ENCODE peak calls at places on chromosomes 2 and 18, in ten cellular contexts. One of them, this sample, is unnamed.

GRCh38 chr2:66853-67252 is 20.5 kb upstream of the FAM110C start:
- DNase-seq in psoas muscle: no peak
- DNase-seq in MCF 10A: no peak
- DNase-seq in hepatocyte: no peak
- DNase-seq in endothelial cell: no peak
- DNase-seq in pancreas: no peak
- DNase-seq in cardiac muscle cell: no peak
- DNase-seq in AG04450: no peak
- DNase-seq in CD4-positive, alpha-beta T cell: no peak
- DNase-seq in adrenal gland: no peak
- DNase-seq in this sample: no peak

GRCh38 chr2:9779572-9780264 is 63.6 kb upstream of the TAF1B start:
- DNase-seq in psoas muscle: no peak
- DNase-seq in MCF 10A: no peak
- DNase-seq in hepatocyte: no peak
- DNase-seq in endothelial cell: no peak
- DNase-seq in pancreas: no peak
- DNase-seq in cardiac muscle cell: no peak
- DNase-seq in AG04450: no peak
- DNase-seq in CD4-positive, alpha-beta T cell: peak; percentile 14
- DNase-seq in adrenal gland: no peak
- DNase-seq in this sample: no peak

GRCh38 chr2:70716131-70716766 is 51.8 kb downstream of the ADD2 start:
- DNase-seq in psoas muscle: no peak
- DNase-seq in MCF 10A: no peak
- DNase-seq in hepatocyte: no peak
- DNase-seq in endothelial cell: no peak
- DNase-seq in pancreas: no peak
- DNase-seq in cardiac muscle cell: no peak
- DNase-seq in AG04450: no peak
- DNase-seq in CD4-positive, alpha-beta T cell: no peak
- DNase-seq in adrenal gland: no peak
- DNase-seq in this sample: peak; percentile 32

GRCh38 chr2:53422979-53423378 is 344.6 kb upstream of the CHAC2 start:
- DNase-seq in psoas muscle: no peak
- DNase-seq in MCF 10A: peak; percentile 65
- DNase-seq in hepatocyte: peak; percentile 49
- DNase-seq in endothelial cell: peak; percentile 42
- DNase-seq in pancreas: no peak
- DNase-seq in cardiac muscle cell: peak; percentile 74
- DNase-seq in AG04450: no peak
- DNase-seq in CD4-positive, alpha-beta T cell: no peak
- DNase-seq in adrenal gland: peak; percentile 44
- DNase-seq in this sample: no peak

GRCh38 chr2:230472619-230473018 is 56.6 kb downstream of the SP100 start:
- DNase-seq in psoas muscle: no peak
- DNase-seq in MCF 10A: peak; percentile 69
- DNase-seq in hepatocyte: peak; percentile 6
- DNase-seq in endothelial cell: no peak
- DNase-seq in pancreas: no peak
- DNase-seq in cardiac muscle cell: peak; percentile 43
- DNase-seq in AG04450: no peak
- DNase-seq in CD4-positive, alpha-beta T cell: peak; percentile 15
- DNase-seq in adrenal gland: no peak
- DNase-seq in this sample: no peak

GRCh38 chr2:120402508-120402907 is 56.6 kb downstream of the INHBB start:
- DNase-seq in psoas muscle: no peak
- DNase-seq in MCF 10A: no peak
- DNase-seq in hepatocyte: no peak
- DNase-seq in endothelial cell: no peak
- DNase-seq in pancreas: no peak
- DNase-seq in cardiac muscle cell: no peak
- DNase-seq in AG04450: no peak
- DNase-seq in CD4-positive, alpha-beta T cell: no peak
- DNase-seq in adrenal gland: no peak
- DNase-seq in this sample: no peak

GRCh38 chr2:43228782-43229659 is 2.6 kb upstream of the ZFP36L2 start:
- DNase-seq in psoas muscle: no peak
- DNase-seq in MCF 10A: peak; percentile 77
- DNase-seq in hepatocyte: no peak
- DNase-seq in endothelial cell: no peak
- DNase-seq in pancreas: no peak
- DNase-seq in cardiac muscle cell: peak; percentile 40
- DNase-seq in AG04450: no peak
- DNase-seq in CD4-positive, alpha-beta T cell: no peak
- DNase-seq in adrenal gland: no peak
- DNase-seq in this sample: no peak

GRCh38 chr18:7523772-7524171 is 43.3 kb upstream of the PTPRM start:
- DNase-seq in psoas muscle: no peak
- DNase-seq in MCF 10A: no peak
- DNase-seq in hepatocyte: no peak
- DNase-seq in endothelial cell: no peak
- DNase-seq in pancreas: no peak
- DNase-seq in cardiac muscle cell: no peak
- DNase-seq in AG04450: no peak
- DNase-seq in CD4-positive, alpha-beta T cell: no peak
- DNase-seq in adrenal gland: no peak
- DNase-seq in this sample: no peak

GRCh38 chr2:138829326-138829725 is 49.1 kb upstream of the NXPH2 start:
- DNase-seq in psoas muscle: no peak
- DNase-seq in MCF 10A: peak; percentile 45
- DNase-seq in hepatocyte: peak; percentile 73
- DNase-seq in endothelial cell: peak; percentile 74
- DNase-seq in pancreas: no peak
- DNase-seq in cardiac muscle cell: peak; percentile 37
- DNase-seq in AG04450: no peak
- DNase-seq in CD4-positive, alpha-beta T cell: peak; percentile 13
- DNase-seq in adrenal gland: peak; percentile 40
- DNase-seq in this sample: no peak

GRCh38 chr2:99621106-99621505 is 131.3 kb upstream of the REV1 start:
- DNase-seq in psoas muscle: no peak
- DNase-seq in MCF 10A: no peak
- DNase-seq in hepatocyte: no peak
- DNase-seq in endothelial cell: no peak
- DNase-seq in pancreas: no peak
- DNase-seq in cardiac muscle cell: peak; percentile 59
- DNase-seq in AG04450: no peak
- DNase-seq in CD4-positive, alpha-beta T cell: no peak
- DNase-seq in adrenal gland: no peak
- DNase-seq in this sample: no peak

GRCh38 chr2:240934701-240935100 is 28.6 kb downstream of the CROCC2 start:
- DNase-seq in psoas muscle: peak; percentile 41
- DNase-seq in MCF 10A: no peak
- DNase-seq in hepatocyte: no peak
- DNase-seq in endothelial cell: no peak
- DNase-seq in pancreas: peak; percentile 11
- DNase-seq in cardiac muscle cell: no peak
- DNase-seq in AG04450: no peak
- DNase-seq in CD4-positive, alpha-beta T cell: no peak
- DNase-seq in adrenal gland: peak; percentile 10
- DNase-seq in this sample: peak; percentile 54

GRCh38 chr2:135174049-135174801 is 122.1 kb downstream of the RAB3GAP1 start:
- DNase-seq in psoas muscle: no peak
- DNase-seq in MCF 10A: no peak
- DNase-seq in hepatocyte: no peak
- DNase-seq in endothelial cell: no peak
- DNase-seq in pancreas: no peak
- DNase-seq in cardiac muscle cell: no peak
- DNase-seq in AG04450: no peak
- DNase-seq in CD4-positive, alpha-beta T cell: no peak
- DNase-seq in adrenal gland: no peak
- DNase-seq in this sample: no peak

GRCh38 chr2:21415234-21415633 is 291.5 kb downstream of the TDRD15 start:
- DNase-seq in psoas muscle: no peak
- DNase-seq in MCF 10A: peak; percentile 4
- DNase-seq in hepatocyte: no peak
- DNase-seq in endothelial cell: no peak
- DNase-seq in pancreas: no peak
- DNase-seq in cardiac muscle cell: no peak
- DNase-seq in AG04450: no peak
- DNase-seq in CD4-positive, alpha-beta T cell: no peak
- DNase-seq in adrenal gland: no peak
- DNase-seq in this sample: no peak

GRCh38 chr2:147487980-147488289 is 356.9 kb upstream of the ACVR2A start:
- DNase-seq in psoas muscle: no peak
- DNase-seq in MCF 10A: no peak
- DNase-seq in hepatocyte: no peak
- DNase-seq in endothelial cell: no peak
- DNase-seq in pancreas: no peak
- DNase-seq in cardiac muscle cell: no peak
- DNase-seq in AG04450: no peak
- DNase-seq in CD4-positive, alpha-beta T cell: no peak
- DNase-seq in adrenal gland: no peak
- DNase-seq in this sample: no peak

GRCh38 chr18:22613788-22614187 is 196.1 kb upstream of the CTAGE1 start:
- DNase-seq in psoas muscle: no peak
- DNase-seq in MCF 10A: no peak
- DNase-seq in hepatocyte: no peak
- DNase-seq in endothelial cell: no peak
- DNase-seq in pancreas: no peak
- DNase-seq in cardiac muscle cell: peak; percentile 46
- DNase-seq in AG04450: no peak
- DNase-seq in CD4-positive, alpha-beta T cell: no peak
- DNase-seq in adrenal gland: no peak
- DNase-seq in this sample: no peak

GRCh38 chr2:234399451-234400246 is 97.2 kb downstream of the ARL4C start:
- DNase-seq in psoas muscle: no peak
- DNase-seq in MCF 10A: no peak
- DNase-seq in hepatocyte: no peak
- DNase-seq in endothelial cell: no peak
- DNase-seq in pancreas: no peak
- DNase-seq in cardiac muscle cell: no peak
- DNase-seq in AG04450: no peak
- DNase-seq in CD4-positive, alpha-beta T cell: no peak
- DNase-seq in adrenal gland: no peak
- DNase-seq in this sample: no peak

GRCh38 chr18:671405-671804 is 14.0 kb downstream of the TYMS start:
- DNase-seq in psoas muscle: no peak
- DNase-seq in MCF 10A: no peak
- DNase-seq in hepatocyte: no peak
- DNase-seq in endothelial cell: no peak
- DNase-seq in pancreas: no peak
- DNase-seq in cardiac muscle cell: no peak
- DNase-seq in AG04450: no peak
- DNase-seq in CD4-positive, alpha-beta T cell: no peak
- DNase-seq in adrenal gland: no peak
- DNase-seq in this sample: no peak

GRCh38 chr2:11748861-11749645 is 2.6 kb downstream of the LPIN1 start:
- DNase-seq in psoas muscle: no peak
- DNase-seq in MCF 10A: no peak
- DNase-seq in hepatocyte: no peak
- DNase-seq in endothelial cell: no peak
- DNase-seq in pancreas: no peak
- DNase-seq in cardiac muscle cell: no peak
- DNase-seq in AG04450: no peak
- DNase-seq in CD4-positive, alpha-beta T cell: no peak
- DNase-seq in adrenal gland: no peak
- DNase-seq in this sample: no peak

DNA sequence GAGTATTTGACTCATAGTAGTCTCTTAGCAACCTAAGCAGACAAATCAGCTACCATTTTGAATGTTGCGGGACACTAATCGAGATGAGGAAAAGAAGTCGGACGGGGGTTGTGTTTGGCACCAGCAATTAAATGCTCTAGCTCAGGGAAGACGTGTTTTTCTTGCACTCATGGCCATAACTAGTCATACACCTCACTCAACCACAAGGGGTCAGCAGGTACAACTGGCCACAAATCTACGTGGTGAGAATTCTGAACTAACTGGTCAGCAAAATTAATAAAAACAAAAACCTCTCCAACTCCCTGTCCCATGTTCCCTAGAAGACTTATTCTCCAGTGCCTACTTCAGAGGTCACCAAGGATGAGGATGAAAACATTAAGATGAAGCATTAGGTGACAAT is 1467.8 kb downstream of the DPP10 start:
- DNase-seq in psoas muscle: no peak
- DNase-seq in MCF 10A: peak; percentile 34
- DNase-seq in hepatocyte: peak; percentile 37
- DNase-seq in endothelial cell: peak; percentile 17
- DNase-seq in pancreas: no peak
- DNase-seq in cardiac muscle cell: no peak
- DNase-seq in AG04450: no peak
- DNase-seq in CD4-positive, alpha-beta T cell: no peak
- DNase-seq in adrenal gland: no peak
- DNase-seq in this sample: no peak
- TF ChIP-seq CTCF in psoas muscle: no peak
- TF ChIP-seq CTCF in MCF 10A: no peak
- TF ChIP-seq CTCF in hepatocyte: peak; percentile 48
- TF ChIP-seq CTCF in endothelial cell: peak; percentile 63
- TF ChIP-seq CTCF in pancreas: no peak
- TF ChIP-seq CTCF in cardiac muscle cell: no peak
- TF ChIP-seq CTCF in AG04450: no peak
- TF ChIP-seq CTCF in CD4-positive, alpha-beta T cell: no peak
- TF ChIP-seq CTCF in adrenal gland: no peak
- TF ChIP-seq CTCF in this sample: no peak

DNA sequence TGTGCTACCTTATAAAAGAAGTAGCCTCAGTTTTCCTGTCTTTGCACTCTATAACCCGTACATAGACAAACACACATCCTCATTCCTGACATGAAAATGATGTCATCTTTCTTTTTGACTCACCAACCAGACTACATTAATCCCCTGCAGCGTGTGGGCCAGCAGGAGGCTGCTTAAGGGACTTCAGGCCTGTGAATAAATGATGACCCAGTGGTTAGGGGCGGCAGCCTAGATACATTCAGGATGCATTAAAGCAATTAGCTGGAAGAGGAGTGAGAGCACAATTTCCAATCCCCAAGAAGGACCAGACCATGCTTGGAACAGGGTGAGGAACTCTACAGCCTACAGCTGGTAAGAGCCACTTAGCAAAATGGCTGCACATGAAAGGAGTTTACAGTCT is 57.3 kb upstream of the KLF7 start:
- DNase-seq in psoas muscle: no peak
- DNase-seq in MCF 10A: peak; percentile 45
- DNase-seq in hepatocyte: no peak
- DNase-seq in endothelial cell: no peak
- DNase-seq in pancreas: no peak
- DNase-seq in cardiac muscle cell: no peak
- DNase-seq in AG04450: peak; percentile 38
- DNase-seq in CD4-positive, alpha-beta T cell: no peak
- DNase-seq in adrenal gland: no peak
- DNase-seq in this sample: no peak
- TF ChIP-seq CTCF in psoas muscle: no peak
- TF ChIP-seq CTCF in MCF 10A: no peak
- TF ChIP-seq CTCF in hepatocyte: no peak
- TF ChIP-seq CTCF in endothelial cell: no peak
- TF ChIP-seq CTCF in pancreas: no peak
- TF ChIP-seq CTCF in cardiac muscle cell: no peak
- TF ChIP-seq CTCF in AG04450: peak; percentile 19
- TF ChIP-seq CTCF in CD4-positive, alpha-beta T cell: no peak
- TF ChIP-seq CTCF in adrenal gland: no peak
- TF ChIP-seq CTCF in this sample: no peak

GRCh38 chr2:155209696-155210449 is 511.4 kb downstream of the KCNJ3 start:
- DNase-seq in psoas muscle: no peak
- DNase-seq in MCF 10A: no peak
- DNase-seq in hepatocyte: no peak
- DNase-seq in endothelial cell: no peak
- DNase-seq in pancreas: no peak
- DNase-seq in cardiac muscle cell: no peak
- DNase-seq in AG04450: no peak
- DNase-seq in CD4-positive, alpha-beta T cell: no peak
- DNase-seq in adrenal gland: no peak
- DNase-seq in this sample: no peak
- TF ChIP-seq CTCF in psoas muscle: no peak
- TF ChIP-seq CTCF in MCF 10A: no peak
- TF ChIP-seq CTCF in hepatocyte: no peak
- TF ChIP-seq CTCF in endothelial cell: no peak
- TF ChIP-seq CTCF in pancreas: no peak
- TF ChIP-seq CTCF in cardiac muscle cell: no peak
- TF ChIP-seq CTCF in AG04450: no peak
- TF ChIP-seq CTCF in CD4-positive, alpha-beta T cell: peak; percentile 28
- TF ChIP-seq CTCF in adrenal gland: no peak
- TF ChIP-seq CTCF in this sample: no peak

GRCh38 chr2:159968282-159968900 is 94.0 kb downstream of the PLA2R1 start:
- DNase-seq in psoas muscle: no peak
- DNase-seq in MCF 10A: peak; percentile 68
- DNase-seq in hepatocyte: peak; percentile 57
- DNase-seq in endothelial cell: peak; percentile 41
- DNase-seq in pancreas: no peak
- DNase-seq in cardiac muscle cell: peak; percentile 75
- DNase-seq in AG04450: no peak
- DNase-seq in CD4-positive, alpha-beta T cell: peak; percentile 4
- DNase-seq in adrenal gland: no peak
- DNase-seq in this sample: no peak
- TF ChIP-seq CTCF in psoas muscle: peak; percentile 37
- TF ChIP-seq CTCF in MCF 10A: peak; percentile 67
- TF ChIP-seq CTCF in hepatocyte: peak; percentile 72
- TF ChIP-seq CTCF in endothelial cell: peak; percentile 26
- TF ChIP-seq CTCF in pancreas: no peak
- TF ChIP-seq CTCF in cardiac muscle cell: peak; percentile 66
- TF ChIP-seq CTCF in AG04450: peak; percentile 56
- TF ChIP-seq CTCF in CD4-positive, alpha-beta T cell: peak; percentile 28
- TF ChIP-seq CTCF in adrenal gland: peak; percentile 20
- TF ChIP-seq CTCF in this sample: no peak

This sample was measured in right atrium auricular region.